ENCODE peak calls at places on chromosomes 12 and 14, in five cellular contexts. One of them, this sample, is unnamed.

GRCh38 chr12:7058163-7058845 is 2.2 kb upstream of the C1S start:
- DNase-seq in Calu3: no peak
- DNase-seq in heart right ventricle: no peak
- DNase-seq in H9: no peak
- DNase-seq in GM20000: no peak
- DNase-seq in this sample: no peak

GRCh38 chr12:124497658-124498057 is 69.8 kb downstream of the NCOR2 start:
- DNase-seq in Calu3: no peak
- DNase-seq in heart right ventricle: peak
- DNase-seq in H9: no peak
- DNase-seq in GM20000: peak
- DNase-seq in this sample: no peak

GRCh38 chr14:76591270-76591669 is 170.0 kb upstream of the VASH1 start:
- DNase-seq in Calu3: no peak
- DNase-seq in heart right ventricle: no peak
- DNase-seq in H9: no peak
- DNase-seq in GM20000: no peak
- DNase-seq in this sample: no peak

GRCh38 chr12:26795899-26796298 is 37.1 kb downstream of the ITPR2 start:
- DNase-seq in Calu3: no peak
- DNase-seq in heart right ventricle: no peak
- DNase-seq in H9: no peak
- DNase-seq in GM20000: no peak
- DNase-seq in this sample: no peak

GRCh38 chr14:45057349-45057748 is 26.6 kb upstream of the PRPF39 start:
- DNase-seq in Calu3: no peak
- DNase-seq in heart right ventricle: no peak
- DNase-seq in H9: no peak
- DNase-seq in GM20000: no peak
- DNase-seq in this sample: no peak

GRCh38 chr12:49697808-49698207 is 9.4 kb downstream of the FMNL3 start:
- DNase-seq in Calu3: no peak
- DNase-seq in heart right ventricle: no peak
- DNase-seq in H9: no peak
- DNase-seq in GM20000: no peak
- DNase-seq in this sample: no peak

GRCh38 chr12:89693639-89694202 is 14.9 kb downstream of the ATP2B1 start:
- DNase-seq in Calu3: no peak
- DNase-seq in heart right ventricle: no peak
- DNase-seq in H9: no peak
- DNase-seq in GM20000: no peak
- DNase-seq in this sample: no peak

GRCh38 chr12:103905730-103906349 is 24.4 kb upstream of the HSP90B1 start:
- DNase-seq in Calu3: no peak
- DNase-seq in heart right ventricle: no peak
- DNase-seq in H9: no peak
- DNase-seq in GM20000: no peak
- DNase-seq in this sample: peak

GRCh38 chr12:71648537-71648936 is 15.1 kb downstream of the ZFC3H1 start:
- DNase-seq in Calu3: no peak
- DNase-seq in heart right ventricle: no peak
- DNase-seq in H9: no peak
- DNase-seq in GM20000: no peak
- DNase-seq in this sample: no peak

GRCh38 chr12:53053223-53054111 is 3.6 kb downstream of the TNS2 start:
- DNase-seq in Calu3: peak
- DNase-seq in heart right ventricle: peak
- DNase-seq in H9: peak
- DNase-seq in GM20000: no peak
- DNase-seq in this sample: peak

GRCh38 chr12:107523760-107524558 is 161.6 kb upstream of the PWP1 start:
- DNase-seq in Calu3: no peak
- DNase-seq in heart right ventricle: no peak
- DNase-seq in H9: no peak
- DNase-seq in GM20000: no peak
- DNase-seq in this sample: no peak

GRCh38 chr14:55454264-55455151 is 14.1 kb upstream of the TBPL2 start:
- DNase-seq in Calu3: peak
- DNase-seq in heart right ventricle: peak
- DNase-seq in H9: no peak
- DNase-seq in GM20000: no peak
- DNase-seq in this sample: no peak

GRCh38 chr12:49131051-49131972 is at the start of gene TUBA1B:
- DNase-seq in Calu3: peak
- DNase-seq in heart right ventricle: peak
- DNase-seq in H9: peak
- DNase-seq in GM20000: peak
- DNase-seq in this sample: peak

GRCh38 chr12:27123642-27124041 is 41.3 kb upstream of the C12orf71 start:
- DNase-seq in Calu3: no peak
- DNase-seq in heart right ventricle: no peak
- DNase-seq in H9: no peak
- DNase-seq in GM20000: peak
- DNase-seq in this sample: no peak

GRCh38 chr12:15634010-15634676 is 155.0 kb downstream of the EPS8 start:
- DNase-seq in Calu3: no peak
- DNase-seq in heart right ventricle: no peak
- DNase-seq in H9: no peak
- DNase-seq in GM20000: no peak
- DNase-seq in this sample: no peak

GRCh38 chr12:15638231-15638630 is 151.0 kb downstream of the EPS8 start:
- DNase-seq in Calu3: no peak
- DNase-seq in heart right ventricle: no peak
- DNase-seq in H9: no peak
- DNase-seq in GM20000: no peak
- DNase-seq in this sample: no peak

GRCh38 chr12:15632708-15633107 is 156.5 kb downstream of the EPS8 start:
- DNase-seq in Calu3: peak
- DNase-seq in heart right ventricle: no peak
- DNase-seq in H9: no peak
- DNase-seq in GM20000: no peak
- DNase-seq in this sample: no peak

GRCh38 chr12:15633201-15633600 is 156.0 kb downstream of the EPS8 start:
- DNase-seq in Calu3: no peak
- DNase-seq in heart right ventricle: no peak
- DNase-seq in H9: no peak
- DNase-seq in GM20000: no peak
- DNase-seq in this sample: no peak

GRCh38 chr12:15636060-15636890 is 152.9 kb downstream of the EPS8 start:
- DNase-seq in Calu3: no peak
- DNase-seq in heart right ventricle: no peak
- DNase-seq in H9: no peak
- DNase-seq in GM20000: no peak
- DNase-seq in this sample: no peak
- TF ChIP-seq CTCF in Calu3: no peak
- TF ChIP-seq CTCF in heart right ventricle: no peak
- TF ChIP-seq CTCF in H9: no peak
- TF ChIP-seq CTCF in GM20000: no peak
- TF ChIP-seq CTCF in this sample: no peak

GRCh38 chr12:8562310-8562709 is 21.6 kb upstream of the CLEC4E start:
- DNase-seq in Calu3: no peak
- DNase-seq in heart right ventricle: no peak
- DNase-seq in H9: peak
- DNase-seq in GM20000: no peak
- DNase-seq in this sample: no peak
- TF ChIP-seq CTCF in Calu3: no peak
- TF ChIP-seq CTCF in heart right ventricle: no peak
- TF ChIP-seq CTCF in H9: peak
- TF ChIP-seq CTCF in GM20000: no peak
- TF ChIP-seq CTCF in this sample: no peak

DNA sequence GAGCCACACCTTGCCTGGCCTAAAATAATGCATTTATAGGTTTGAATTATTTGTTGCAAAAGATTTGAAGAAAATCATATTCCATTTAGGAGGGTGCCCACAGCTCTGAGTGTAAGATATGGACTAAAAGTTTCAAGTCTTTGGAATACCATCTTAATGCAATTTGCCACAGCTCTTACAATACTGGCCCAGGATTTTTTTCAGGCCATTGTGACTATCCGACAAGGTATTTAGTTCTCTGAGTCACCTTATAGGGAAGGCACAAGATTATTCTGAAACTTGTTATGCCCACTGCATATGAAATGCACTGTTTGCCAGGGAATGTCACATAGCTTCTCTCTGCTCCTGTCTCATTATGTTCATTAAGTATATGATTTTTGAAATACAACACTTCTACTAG is 29.6 kb upstream of the SLC6A13 start:
- DNase-seq in Calu3: no peak
- DNase-seq in heart right ventricle: no peak
- DNase-seq in H9: no peak
- DNase-seq in GM20000: no peak
- DNase-seq in this sample: no peak
- TF ChIP-seq CTCF in Calu3: no peak
- TF ChIP-seq CTCF in heart right ventricle: no peak
- TF ChIP-seq CTCF in H9: no peak
- TF ChIP-seq CTCF in GM20000: no peak
- TF ChIP-seq CTCF in this sample: no peak

GRCh38 chr14:93736378-93737014 is 51.8 kb downstream of the PRIMA1 start:
- DNase-seq in Calu3: peak
- DNase-seq in heart right ventricle: no peak
- DNase-seq in H9: peak
- DNase-seq in GM20000: no peak
- DNase-seq in this sample: peak
- TF ChIP-seq CTCF in Calu3: peak
- TF ChIP-seq CTCF in heart right ventricle: peak
- TF ChIP-seq CTCF in H9: peak
- TF ChIP-seq CTCF in GM20000: no peak
- TF ChIP-seq CTCF in this sample: no peak

GRCh38 chr12:121314441-121314840 is 17.9 kb upstream of the CAMKK2 start:
- DNase-seq in Calu3: no peak
- DNase-seq in heart right ventricle: no peak
- DNase-seq in H9: no peak
- DNase-seq in GM20000: no peak
- DNase-seq in this sample: no peak
- TF ChIP-seq CTCF in Calu3: no peak
- TF ChIP-seq CTCF in heart right ventricle: no peak
- TF ChIP-seq CTCF in H9: no peak
- TF ChIP-seq CTCF in GM20000: no peak
- TF ChIP-seq CTCF in this sample: no peak

GRCh38 chr12:10771132-10771733 is 31.2 kb downstream of the TAS2R7 start:
- DNase-seq in Calu3: no peak
- DNase-seq in heart right ventricle: no peak
- DNase-seq in H9: no peak
- DNase-seq in GM20000: peak
- DNase-seq in this sample: no peak
- TF ChIP-seq CTCF in Calu3: peak
- TF ChIP-seq CTCF in heart right ventricle: peak
- TF ChIP-seq CTCF in H9: peak
- TF ChIP-seq CTCF in GM20000: peak
- TF ChIP-seq CTCF in this sample: peak

DNA sequence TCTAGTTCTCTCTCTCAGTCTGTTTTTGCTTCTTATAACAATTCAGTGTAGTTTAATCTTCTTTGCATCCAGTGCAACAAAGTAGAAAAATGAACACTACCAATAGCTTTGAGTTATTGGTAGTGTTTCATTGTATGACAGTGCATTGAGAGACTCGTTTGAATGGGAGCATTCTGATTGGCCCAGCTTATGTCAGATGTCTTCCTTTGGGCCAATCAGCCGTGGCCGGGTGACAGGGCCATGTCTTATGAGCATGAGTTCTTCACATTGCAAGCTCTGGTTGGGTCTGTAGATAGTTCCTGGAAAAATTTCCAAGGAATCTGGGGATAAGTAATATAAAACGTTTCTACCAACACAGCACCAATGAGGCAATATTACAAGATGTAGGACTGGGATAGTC is 36.5 kb downstream of the GYS2 start:
- DNase-seq in Calu3: no peak
- DNase-seq in heart right ventricle: no peak
- DNase-seq in H9: no peak
- DNase-seq in GM20000: no peak
- DNase-seq in this sample: no peak
- TF ChIP-seq CTCF in Calu3: no peak
- TF ChIP-seq CTCF in heart right ventricle: no peak
- TF ChIP-seq CTCF in H9: no peak
- TF ChIP-seq CTCF in GM20000: no peak
- TF ChIP-seq CTCF in this sample: no peak

This sample was measured in activated CD8-positive, alpha-beta T cell treated with anti-CD3 and anti-CD28 coated beads for 36 hours.